ENCODE peak calls at places on chromosomes 16 and 17, in eight cellular contexts. One of them, this sample, is unnamed.
A peak's percentile ranks its signal among the peaks of the same experiment; 100 is the strongest.

GRCh38 chr17:28169621-28170349 is 127.3 kb downstream of the NLK start:
- DNase-seq in OCI-LY7: no peak
- DNase-seq in uterus: no peak
- DNase-seq in mesothelial cell of epicardium: no peak
- DNase-seq in spleen: no peak
- DNase-seq in BJ: no peak
- DNase-seq in adrenal gland: no peak
- DNase-seq in nephron progenitor cell: no peak
- DNase-seq in this sample: no peak

GRCh38 chr17:69810326-69811035 is 264.5 kb upstream of the KCNJ16 start:
- DNase-seq in adrenal gland: no peak
- DNase-seq in OCI-LY7: no peak
- DNase-seq in nephron progenitor cell: no peak
- DNase-seq in BJ: no peak
- DNase-seq in spleen: no peak
- DNase-seq in uterus: no peak
- DNase-seq in mesothelial cell of epicardium: no peak
- DNase-seq in this sample: no peak

GRCh38 chr17:27944546-27945332 is 51.6 kb upstream of the LYRM9 start:
- DNase-seq in OCI-LY7: no peak
- DNase-seq in adrenal gland: no peak
- DNase-seq in nephron progenitor cell: no peak
- DNase-seq in uterus: no peak
- DNase-seq in spleen: no peak
- DNase-seq in mesothelial cell of epicardium: no peak
- DNase-seq in BJ: no peak
- DNase-seq in this sample: no peak

GRCh38 chr17:40331743-40332641 is 23.0 kb downstream of the RARA start:
- DNase-seq in spleen: peak; percentile 92
- DNase-seq in uterus: peak; percentile 86
- DNase-seq in nephron progenitor cell: no peak
- DNase-seq in OCI-LY7: no peak
- DNase-seq in mesothelial cell of epicardium: no peak
- DNase-seq in BJ: no peak
- DNase-seq in adrenal gland: peak; percentile 91
- DNase-seq in this sample: no peak

GRCh38 chr17:61390479-61390791 is 9.2 kb upstream of the TBX2 start:
- DNase-seq in BJ: no peak
- DNase-seq in nephron progenitor cell: no peak
- DNase-seq in uterus: peak; percentile 17
- DNase-seq in mesothelial cell of epicardium: no peak
- DNase-seq in spleen: no peak
- DNase-seq in adrenal gland: no peak
- DNase-seq in OCI-LY7: no peak
- DNase-seq in this sample: no peak

GRCh38 chr16:85570213-85570734 is 42.8 kb upstream of the GSE1 start:
- DNase-seq in OCI-LY7: peak; percentile 47
- DNase-seq in spleen: no peak
- DNase-seq in adrenal gland: no peak
- DNase-seq in mesothelial cell of epicardium: no peak
- DNase-seq in uterus: no peak
- DNase-seq in BJ: no peak
- DNase-seq in nephron progenitor cell: no peak
- DNase-seq in this sample: no peak

GRCh38 chr16:89452925-89453324 is 37.4 kb downstream of the ANKRD11 start:
- DNase-seq in nephron progenitor cell: no peak
- DNase-seq in uterus: no peak
- DNase-seq in mesothelial cell of epicardium: no peak
- DNase-seq in OCI-LY7: no peak
- DNase-seq in spleen: no peak
- DNase-seq in adrenal gland: no peak
- DNase-seq in BJ: no peak
- DNase-seq in this sample: no peak

GRCh38 chr16:66874079-66874775 is 6.1 kb upstream of the PDP2 start:
- DNase-seq in spleen: no peak
- DNase-seq in adrenal gland: no peak
- DNase-seq in uterus: no peak
- DNase-seq in mesothelial cell of epicardium: no peak
- DNase-seq in OCI-LY7: peak; percentile 15
- DNase-seq in nephron progenitor cell: no peak
- DNase-seq in BJ: no peak
- DNase-seq in this sample: no peak

GRCh38 chr17:61966201-61966600 is 38.4 kb upstream of the INTS2 start:
- DNase-seq in BJ: no peak
- DNase-seq in adrenal gland: no peak
- DNase-seq in uterus: no peak
- DNase-seq in OCI-LY7: no peak
- DNase-seq in spleen: no peak
- DNase-seq in nephron progenitor cell: no peak
- DNase-seq in mesothelial cell of epicardium: no peak
- DNase-seq in this sample: no peak

GRCh38 chr17:73013816-73014663 is 78.4 kb downstream of the SLC39A11 start:
- DNase-seq in OCI-LY7: peak; percentile 11
- DNase-seq in adrenal gland: no peak
- DNase-seq in uterus: no peak
- DNase-seq in nephron progenitor cell: peak; percentile 42
- DNase-seq in spleen: no peak
- DNase-seq in mesothelial cell of epicardium: no peak
- DNase-seq in BJ: no peak
- DNase-seq in this sample: no peak
- TF ChIP-seq CTCF in OCI-LY7: peak; percentile 40
- TF ChIP-seq CTCF in adrenal gland: no peak
- TF ChIP-seq CTCF in uterus: no peak
- TF ChIP-seq CTCF in nephron progenitor cell: no peak
- TF ChIP-seq CTCF in spleen: no peak
- TF ChIP-seq CTCF in mesothelial cell of epicardium: no peak
- TF ChIP-seq CTCF in BJ: no peak
- TF ChIP-seq CTCF in this sample: peak; percentile 52

DNA sequence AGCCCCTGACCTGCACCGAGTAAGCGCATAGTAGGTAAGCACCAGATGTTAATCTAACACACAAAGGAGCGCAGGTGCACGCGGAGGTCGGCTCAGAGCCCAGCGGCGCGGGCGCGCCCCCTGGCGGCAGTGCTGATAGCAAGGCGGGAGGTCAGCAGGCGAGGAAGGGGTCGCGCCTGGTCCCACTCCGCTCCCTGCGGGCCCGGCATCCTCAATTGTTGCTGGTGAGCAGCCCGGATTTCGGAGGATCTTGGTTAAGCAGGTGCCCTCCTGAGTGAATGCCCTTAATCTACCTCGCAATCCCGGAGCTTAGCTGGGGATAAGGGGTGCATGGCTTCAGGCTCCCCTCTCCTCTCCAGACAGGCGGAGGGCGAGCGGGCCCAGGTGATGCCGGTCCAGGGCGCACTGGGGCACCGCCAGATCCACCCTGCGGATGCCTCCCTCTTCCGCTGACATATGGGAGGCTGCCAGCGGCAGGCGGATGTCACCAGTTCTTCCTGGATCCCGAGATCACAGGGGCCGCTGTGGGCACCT is 4.0 kb upstream of the WNT3 start:
- DNase-seq in OCI-LY7: peak; percentile 49
- DNase-seq in adrenal gland: no peak
- DNase-seq in nephron progenitor cell: no peak
- DNase-seq in mesothelial cell of epicardium: no peak
- DNase-seq in BJ: no peak
- DNase-seq in spleen: peak; percentile 87
- DNase-seq in uterus: no peak
- DNase-seq in this sample: no peak
- TF ChIP-seq CTCF in OCI-LY7: peak; percentile 94
- TF ChIP-seq CTCF in adrenal gland: peak; percentile 36
- TF ChIP-seq CTCF in nephron progenitor cell: peak; percentile 55
- TF ChIP-seq CTCF in mesothelial cell of epicardium: peak; percentile 66
- TF ChIP-seq CTCF in BJ: peak; percentile 77
- TF ChIP-seq CTCF in spleen: peak; percentile 57
- TF ChIP-seq CTCF in uterus: no peak
- TF ChIP-seq CTCF in this sample: peak; percentile 70

GRCh38 chr17:1767358-1767757 is 5.5 kb downstream of the SERPINF1 start:
- DNase-seq in OCI-LY7: no peak
- DNase-seq in nephron progenitor cell: no peak
- DNase-seq in BJ: no peak
- DNase-seq in uterus: no peak
- DNase-seq in mesothelial cell of epicardium: no peak
- DNase-seq in adrenal gland: no peak
- DNase-seq in spleen: no peak
- DNase-seq in this sample: no peak
- TF ChIP-seq CTCF in OCI-LY7: peak; percentile 25
- TF ChIP-seq CTCF in nephron progenitor cell: no peak
- TF ChIP-seq CTCF in BJ: no peak
- TF ChIP-seq CTCF in uterus: no peak
- TF ChIP-seq CTCF in mesothelial cell of epicardium: no peak
- TF ChIP-seq CTCF in adrenal gland: no peak
- TF ChIP-seq CTCF in spleen: no peak
- TF ChIP-seq CTCF in this sample: no peak

DNA sequence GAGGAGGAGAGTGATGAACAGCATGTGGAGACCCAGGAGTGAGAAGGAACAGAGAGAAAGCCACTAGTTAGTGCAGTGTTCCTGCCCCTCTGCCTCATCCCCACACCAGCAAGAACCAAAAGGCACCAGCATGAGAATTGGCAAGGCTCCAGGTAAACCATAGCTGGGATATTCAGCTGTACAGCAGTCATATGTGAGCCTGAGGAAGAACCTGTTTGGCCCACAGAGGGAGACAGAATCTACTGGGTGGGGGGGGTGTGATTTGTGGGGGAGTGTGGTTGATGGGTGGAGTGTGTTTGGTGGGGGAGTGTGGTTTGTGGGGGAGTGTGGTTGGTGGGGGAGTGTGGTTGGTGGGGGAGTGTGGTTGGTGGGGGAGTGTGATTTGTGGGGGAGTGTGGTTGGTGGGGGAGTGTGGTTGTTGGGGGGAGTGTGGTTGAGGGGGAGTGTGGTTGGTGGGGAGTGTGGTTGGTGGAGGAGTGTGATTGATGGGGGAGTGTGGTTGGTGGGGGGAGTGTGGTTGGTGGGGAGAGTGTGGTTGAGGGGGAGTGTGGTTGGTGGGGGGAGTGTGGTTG is 19.4 kb downstream of the MINK1 start:
- DNase-seq in mesothelial cell of epicardium: no peak
- DNase-seq in BJ: no peak
- DNase-seq in nephron progenitor cell: no peak
- DNase-seq in OCI-LY7: no peak
- DNase-seq in spleen: no peak
- DNase-seq in adrenal gland: no peak
- DNase-seq in uterus: no peak
- DNase-seq in this sample: no peak
- TF ChIP-seq CTCF in mesothelial cell of epicardium: no peak
- TF ChIP-seq CTCF in BJ: no peak
- TF ChIP-seq CTCF in nephron progenitor cell: no peak
- TF ChIP-seq CTCF in OCI-LY7: no peak
- TF ChIP-seq CTCF in spleen: no peak
- TF ChIP-seq CTCF in adrenal gland: no peak
- TF ChIP-seq CTCF in uterus: no peak
- TF ChIP-seq CTCF in this sample: peak; percentile 11

This sample was measured in chondrocyte.